ENCODE peak calls at places on chromosomes 13 and 19, in eight cellular contexts. One of them, this sample, is unnamed.

GRCh38 chr13:72754111-72754510 is 26.4 kb downstream of the BORA start:
- DNase-seq in HFF-Myc: no peak
- DNase-seq in cardiac fibroblast: no peak
- DNase-seq in AG09319: no peak
- DNase-seq in heart right ventricle: no peak
- DNase-seq in fibroblast of lung: no peak
- DNase-seq in upper lobe of right lung: no peak
- DNase-seq in BE2C: no peak
- DNase-seq in this sample: no peak

GRCh38 chr13:45512148-45512498 is 47.4 kb downstream of the COG3 start:
- DNase-seq in BE2C: no peak
- DNase-seq in heart right ventricle: no peak
- DNase-seq in cardiac fibroblast: no peak
- DNase-seq in fibroblast of lung: peak
- DNase-seq in HFF-Myc: no peak
- DNase-seq in upper lobe of right lung: no peak
- DNase-seq in AG09319: no peak
- DNase-seq in this sample: no peak

GRCh38 chr13:45974500-45974899 is 78.0 kb downstream of the ZC3H13 start:
- DNase-seq in BE2C: no peak
- DNase-seq in heart right ventricle: no peak
- DNase-seq in AG09319: no peak
- DNase-seq in fibroblast of lung: no peak
- DNase-seq in HFF-Myc: no peak
- DNase-seq in upper lobe of right lung: no peak
- DNase-seq in cardiac fibroblast: no peak
- DNase-seq in this sample: no peak

GRCh38 chr19:1762243-1763140 is 9.2 kb downstream of the ONECUT3 start:
- DNase-seq in AG09319: no peak
- DNase-seq in HFF-Myc: no peak
- DNase-seq in heart right ventricle: no peak
- DNase-seq in cardiac fibroblast: no peak
- DNase-seq in BE2C: no peak
- DNase-seq in upper lobe of right lung: no peak
- DNase-seq in fibroblast of lung: no peak
- DNase-seq in this sample: no peak

GRCh38 chr13:98453254-98453843 is 123.6 kb downstream of the STK24 start:
- DNase-seq in heart right ventricle: no peak
- DNase-seq in BE2C: no peak
- DNase-seq in fibroblast of lung: no peak
- DNase-seq in AG09319: no peak
- DNase-seq in HFF-Myc: no peak
- DNase-seq in cardiac fibroblast: no peak
- DNase-seq in upper lobe of right lung: no peak
- DNase-seq in this sample: no peak

GRCh38 chr13:20559659-20560356 is 7.1 kb upstream of the IFT88 start:
- DNase-seq in BE2C: no peak
- DNase-seq in cardiac fibroblast: no peak
- DNase-seq in HFF-Myc: no peak
- DNase-seq in fibroblast of lung: no peak
- DNase-seq in upper lobe of right lung: no peak
- DNase-seq in heart right ventricle: no peak
- DNase-seq in AG09319: no peak
- DNase-seq in this sample: no peak

GRCh38 chr13:86020350-86021002 is 221.3 kb upstream of the SLITRK6 start:
- DNase-seq in cardiac fibroblast: peak
- DNase-seq in HFF-Myc: no peak
- DNase-seq in heart right ventricle: no peak
- DNase-seq in upper lobe of right lung: no peak
- DNase-seq in AG09319: peak
- DNase-seq in BE2C: no peak
- DNase-seq in fibroblast of lung: peak
- DNase-seq in this sample: no peak

GRCh38 chr19:30224689-30225606 is 147.2 kb upstream of the ZNF536 start:
- DNase-seq in HFF-Myc: no peak
- DNase-seq in heart right ventricle: no peak
- DNase-seq in fibroblast of lung: no peak
- DNase-seq in BE2C: peak
- DNase-seq in cardiac fibroblast: no peak
- DNase-seq in upper lobe of right lung: no peak
- DNase-seq in AG09319: no peak
- DNase-seq in this sample: no peak

GRCh38 chr19:39969681-39970423 is 1.1 kb upstream of the PSMC4 start:
- DNase-seq in BE2C: no peak
- DNase-seq in fibroblast of lung: no peak
- DNase-seq in heart right ventricle: no peak
- DNase-seq in AG09319: no peak
- DNase-seq in HFF-Myc: no peak
- DNase-seq in cardiac fibroblast: no peak
- DNase-seq in upper lobe of right lung: no peak
- DNase-seq in this sample: no peak

DNA sequence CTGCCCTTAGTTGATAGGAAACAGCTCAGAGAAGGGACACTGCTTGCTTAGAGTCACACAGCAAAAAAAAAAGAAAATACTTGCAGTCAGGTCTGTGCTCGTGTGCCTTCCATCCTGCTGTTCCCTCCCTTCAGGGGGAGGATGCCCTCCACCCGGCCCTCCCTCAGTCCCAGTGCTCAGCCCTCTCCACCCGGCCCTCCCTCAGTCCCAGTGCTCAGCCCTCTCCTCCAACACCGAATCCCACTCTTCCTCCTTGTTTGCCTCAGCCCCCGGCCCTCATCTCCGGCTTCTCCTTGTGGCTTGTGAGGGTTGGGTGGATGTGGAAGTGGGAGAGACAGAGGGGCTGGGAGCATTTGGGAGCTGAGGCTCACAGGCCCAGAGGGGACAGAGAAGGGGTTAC is 5.8 kb downstream of the TFPT start:
- DNase-seq in heart right ventricle: no peak
- DNase-seq in upper lobe of right lung: no peak
- DNase-seq in cardiac fibroblast: no peak
- DNase-seq in HFF-Myc: no peak
- DNase-seq in fibroblast of lung: no peak
- DNase-seq in BE2C: no peak
- DNase-seq in AG09319: no peak
- DNase-seq in this sample: no peak
- TF ChIP-seq CTCF in heart right ventricle: no peak
- TF ChIP-seq CTCF in upper lobe of right lung: no peak
- TF ChIP-seq CTCF in cardiac fibroblast: no peak
- TF ChIP-seq CTCF in HFF-Myc: no peak
- TF ChIP-seq CTCF in fibroblast of lung: no peak
- TF ChIP-seq CTCF in BE2C: no peak
- TF ChIP-seq CTCF in AG09319: no peak
- TF ChIP-seq CTCF in this sample: no peak

DNA sequence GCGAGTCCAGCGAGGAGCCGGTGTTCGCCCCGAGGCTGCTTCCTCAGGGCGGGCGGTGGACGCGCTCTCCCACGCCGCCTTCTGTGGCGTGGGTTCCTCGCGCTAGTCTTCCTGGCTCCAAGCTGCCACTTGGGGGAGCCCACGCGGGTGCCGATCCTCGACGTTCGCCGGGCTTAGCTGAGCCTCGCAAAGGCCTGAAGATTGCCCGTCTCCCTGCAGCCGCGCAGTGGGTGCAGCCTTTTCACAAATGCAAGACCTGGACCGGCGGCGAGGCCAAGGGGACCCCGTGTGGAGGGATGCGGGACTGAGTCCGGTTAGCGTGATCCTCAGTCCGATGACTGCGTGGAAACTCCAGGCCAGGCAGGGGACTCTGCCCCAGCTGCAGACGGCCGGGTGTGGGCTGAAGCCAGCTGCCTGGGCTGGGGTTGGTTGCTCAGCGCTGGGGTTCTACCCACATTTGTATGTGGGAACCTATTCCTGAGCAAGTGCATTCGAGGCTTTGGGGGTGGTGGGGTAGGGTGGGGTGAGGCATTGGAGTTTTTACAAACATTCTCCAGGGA is 16.6 kb upstream of the LRP3 start:
- DNase-seq in HFF-Myc: no peak
- DNase-seq in AG09319: no peak
- DNase-seq in heart right ventricle: no peak
- DNase-seq in upper lobe of right lung: no peak
- DNase-seq in BE2C: peak
- DNase-seq in cardiac fibroblast: no peak
- DNase-seq in fibroblast of lung: no peak
- DNase-seq in this sample: no peak
- TF ChIP-seq CTCF in HFF-Myc: peak
- TF ChIP-seq CTCF in AG09319: peak
- TF ChIP-seq CTCF in heart right ventricle: peak
- TF ChIP-seq CTCF in upper lobe of right lung: peak
- TF ChIP-seq CTCF in BE2C: peak
- TF ChIP-seq CTCF in cardiac fibroblast: peak
- TF ChIP-seq CTCF in fibroblast of lung: peak
- TF ChIP-seq CTCF in this sample: peak

DNA sequence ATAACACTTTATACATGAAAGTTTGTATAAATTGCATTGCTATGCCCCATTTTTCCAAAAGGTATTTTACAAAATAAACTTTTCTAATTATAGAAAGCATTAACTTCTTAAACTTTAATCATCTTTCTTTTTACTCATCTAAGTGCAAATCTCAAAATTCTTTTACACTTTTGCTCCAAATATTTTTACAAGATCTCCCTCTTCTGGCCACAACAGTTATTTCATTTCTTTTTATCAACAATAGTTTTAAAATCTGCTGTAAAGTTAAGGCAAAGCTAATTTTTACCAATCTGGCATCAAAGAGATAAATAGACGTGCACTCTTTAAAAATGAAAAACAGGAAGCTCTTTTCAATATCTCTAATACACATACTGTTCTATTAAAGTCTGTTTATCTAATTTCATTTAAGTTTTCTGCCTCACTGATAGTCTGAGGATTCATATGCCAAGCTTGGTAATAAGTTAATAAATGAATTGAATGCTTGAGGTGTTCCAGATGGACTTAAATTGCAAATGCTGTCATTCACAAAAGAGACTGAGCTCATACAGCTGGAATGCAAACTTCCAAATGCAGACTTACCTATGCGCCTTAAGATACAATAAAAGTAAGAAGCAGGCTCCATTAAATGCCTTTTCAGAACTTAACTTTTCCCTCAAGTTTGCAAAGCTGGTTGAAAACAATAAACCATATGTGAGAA is 583.0 kb upstream of the ATXN8OS start:
- DNase-seq in cardiac fibroblast: no peak
- DNase-seq in AG09319: no peak
- DNase-seq in fibroblast of lung: no peak
- DNase-seq in heart right ventricle: no peak
- DNase-seq in HFF-Myc: no peak
- DNase-seq in upper lobe of right lung: no peak
- DNase-seq in BE2C: no peak
- DNase-seq in this sample: no peak
- TF ChIP-seq CTCF in cardiac fibroblast: no peak
- TF ChIP-seq CTCF in AG09319: no peak
- TF ChIP-seq CTCF in fibroblast of lung: peak
- TF ChIP-seq CTCF in heart right ventricle: no peak
- TF ChIP-seq CTCF in HFF-Myc: no peak
- TF ChIP-seq CTCF in upper lobe of right lung: peak
- TF ChIP-seq CTCF in BE2C: peak
- TF ChIP-seq CTCF in this sample: no peak

GRCh38 chr19:14561249-14561648 is 10.6 kb downstream of the NDUFB7 start:
- DNase-seq in upper lobe of right lung: no peak
- DNase-seq in HFF-Myc: no peak
- DNase-seq in fibroblast of lung: no peak
- DNase-seq in heart right ventricle: no peak
- DNase-seq in cardiac fibroblast: no peak
- DNase-seq in AG09319: no peak
- DNase-seq in BE2C: no peak
- DNase-seq in this sample: no peak

GRCh38 chr19:14561832-14562351 is 10.0 kb downstream of the NDUFB7 start:
- DNase-seq in heart right ventricle: peak
- DNase-seq in fibroblast of lung: peak
- DNase-seq in HFF-Myc: no peak
- DNase-seq in upper lobe of right lung: no peak
- DNase-seq in BE2C: no peak
- DNase-seq in cardiac fibroblast: peak
- DNase-seq in AG09319: no peak
- DNase-seq in this sample: peak

GRCh38 chr19:14560776-14561108 is 11.1 kb downstream of the NDUFB7 start:
- DNase-seq in upper lobe of right lung: no peak
- DNase-seq in HFF-Myc: no peak
- DNase-seq in fibroblast of lung: no peak
- DNase-seq in AG09319: no peak
- DNase-seq in heart right ventricle: no peak
- DNase-seq in BE2C: no peak
- DNase-seq in cardiac fibroblast: no peak
- DNase-seq in this sample: no peak

GRCh38 chr19:14558370-14559066 is 13.3 kb downstream of the NDUFB7 start:
- DNase-seq in heart right ventricle: no peak
- DNase-seq in upper lobe of right lung: no peak
- DNase-seq in AG09319: no peak
- DNase-seq in HFF-Myc: no peak
- DNase-seq in BE2C: peak
- DNase-seq in cardiac fibroblast: no peak
- DNase-seq in fibroblast of lung: no peak
- DNase-seq in this sample: no peak

DNA sequence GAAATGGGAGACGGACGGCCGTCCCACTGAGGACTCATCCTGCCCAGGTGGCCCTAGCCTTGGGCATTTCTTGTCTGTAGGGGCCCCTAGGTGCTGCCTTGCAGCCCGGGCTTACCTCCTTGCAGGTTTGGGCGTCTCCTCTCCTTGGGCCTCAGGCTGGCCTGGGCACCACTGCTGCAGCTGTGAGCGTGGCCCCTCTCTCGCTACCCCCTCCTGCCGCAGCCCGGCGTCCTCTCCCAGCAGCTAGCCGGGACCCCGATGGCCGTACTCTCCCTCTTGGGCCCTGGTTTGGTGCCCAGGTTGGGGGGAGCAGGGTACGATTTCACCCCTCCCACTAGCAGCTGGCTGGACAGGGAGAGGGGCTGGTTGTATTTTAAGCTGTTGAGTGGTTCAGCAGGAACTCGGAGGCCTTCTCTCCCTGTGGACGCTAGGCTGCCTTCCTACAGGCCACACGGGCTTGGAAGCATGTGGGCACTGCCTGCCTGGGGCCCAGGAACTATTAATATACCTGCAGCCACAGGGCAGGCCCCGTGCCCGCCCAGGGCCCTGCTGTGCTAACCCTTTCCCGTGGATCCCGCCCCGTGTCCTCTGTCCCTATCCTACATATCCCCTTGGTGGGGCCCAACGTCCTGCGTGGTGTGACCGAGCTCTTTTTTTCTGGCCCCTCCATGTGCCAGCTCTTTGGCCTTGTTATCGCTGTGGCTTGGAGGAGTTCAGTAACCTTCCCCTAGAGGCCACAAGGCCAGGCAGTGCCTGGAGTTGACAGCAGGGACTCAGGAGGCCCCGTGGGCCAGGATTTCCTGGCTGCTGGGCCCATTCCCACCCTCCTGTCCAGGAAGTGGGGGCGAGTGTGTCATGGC is 11.7 kb downstream of the NDUFB7 start:
- DNase-seq in HFF-Myc: no peak
- DNase-seq in fibroblast of lung: no peak
- DNase-seq in AG09319: no peak
- DNase-seq in upper lobe of right lung: no peak
- DNase-seq in cardiac fibroblast: no peak
- DNase-seq in heart right ventricle: peak
- DNase-seq in BE2C: no peak
- DNase-seq in this sample: no peak
- TF ChIP-seq CTCF in HFF-Myc: no peak
- TF ChIP-seq CTCF in fibroblast of lung: no peak
- TF ChIP-seq CTCF in AG09319: no peak
- TF ChIP-seq CTCF in upper lobe of right lung: no peak
- TF ChIP-seq CTCF in cardiac fibroblast: no peak
- TF ChIP-seq CTCF in heart right ventricle: no peak
- TF ChIP-seq CTCF in BE2C: no peak
- TF ChIP-seq CTCF in this sample: no peak

GRCh38 chr19:45103625-45104319 is 10.8 kb downstream of the PPP1R37 start:
- DNase-seq in AG09319: no peak
- DNase-seq in upper lobe of right lung: no peak
- DNase-seq in fibroblast of lung: no peak
- DNase-seq in HFF-Myc: no peak
- DNase-seq in BE2C: no peak
- DNase-seq in heart right ventricle: peak
- DNase-seq in cardiac fibroblast: no peak
- DNase-seq in this sample: no peak
- TF ChIP-seq CTCF in AG09319: no peak
- TF ChIP-seq CTCF in upper lobe of right lung: no peak
- TF ChIP-seq CTCF in fibroblast of lung: peak
- TF ChIP-seq CTCF in HFF-Myc: no peak
- TF ChIP-seq CTCF in BE2C: peak
- TF ChIP-seq CTCF in heart right ventricle: no peak
- TF ChIP-seq CTCF in cardiac fibroblast: peak
- TF ChIP-seq CTCF in this sample: no peak